ENCODE peak calls at places on chromosomes 11 and 22, in four cellular contexts. One of them, this sample, is unnamed.

GRCh38 chr11:61332266-61332822 is 561 bp downstream of the DDB1 start:
- DNase-seq in fibroblast of mammary gland: peak; percentile 21
- DNase-seq in GM23338: peak; percentile 61
- DNase-seq in AG04450: no peak
- DNase-seq in this sample: no peak

GRCh38 chr11:78025378-78025777 is 2.3 kb upstream of the KCTD14 start:
- DNase-seq in fibroblast of mammary gland: no peak
- DNase-seq in GM23338: no peak
- DNase-seq in AG04450: no peak
- DNase-seq in this sample: no peak

GRCh38 chr22:24176630-24177029 is 4.7 kb upstream of the SUSD2 start:
- DNase-seq in fibroblast of mammary gland: no peak
- DNase-seq in GM23338: no peak
- DNase-seq in AG04450: no peak
- DNase-seq in this sample: no peak

GRCh38 chr11:66950113-66950535 is 8.1 kb downstream of the PC start:
- DNase-seq in fibroblast of mammary gland: peak; percentile 87
- DNase-seq in GM23338: peak; percentile 35
- DNase-seq in AG04450: no peak
- DNase-seq in this sample: no peak

GRCh38 chr22:48874956-48875355 is 952.7 kb downstream of the BRD1 start:
- DNase-seq in fibroblast of mammary gland: no peak
- DNase-seq in GM23338: no peak
- DNase-seq in AG04450: no peak
- DNase-seq in this sample: no peak

GRCh38 chr11:50088231-50088630 is 55.6 kb downstream of the OR4C45 start:
- DNase-seq in fibroblast of mammary gland: peak; percentile 11
- DNase-seq in GM23338: no peak
- DNase-seq in AG04450: no peak
- DNase-seq in this sample: no peak

GRCh38 chr22:46777609-46777970 is 15.1 kb downstream of the TBC1D22A start:
- DNase-seq in fibroblast of mammary gland: no peak
- DNase-seq in GM23338: no peak
- DNase-seq in AG04450: no peak
- DNase-seq in this sample: no peak

GRCh38 chr11:80031014-80031565 is 590.3 kb upstream of the TENM4 start:
- DNase-seq in fibroblast of mammary gland: no peak
- DNase-seq in GM23338: no peak
- DNase-seq in AG04450: no peak
- DNase-seq in this sample: no peak

GRCh38 chr11:102914238-102915043 is 39.7 kb upstream of the MMP12 start:
- DNase-seq in fibroblast of mammary gland: peak; percentile 61
- DNase-seq in GM23338: peak; percentile 81
- DNase-seq in AG04450: peak; percentile 15
- DNase-seq in this sample: no peak

GRCh38 chr11:17765381-17766359 is 31.1 kb downstream of the KCNC1 start:
- DNase-seq in fibroblast of mammary gland: no peak
- DNase-seq in GM23338: peak; percentile 63
- DNase-seq in AG04450: no peak
- DNase-seq in this sample: no peak

GRCh38 chr11:14886509-14886908 is 5.5 kb downstream of the CYP2R1 start:
- DNase-seq in fibroblast of mammary gland: no peak
- DNase-seq in GM23338: no peak
- DNase-seq in AG04450: no peak
- DNase-seq in this sample: no peak

GRCh38 chr11:10606536-10607208 is 38.2 kb upstream of the LYVE1 start:
- DNase-seq in fibroblast of mammary gland: peak; percentile 60
- DNase-seq in GM23338: no peak
- DNase-seq in AG04450: peak; percentile 73
- DNase-seq in this sample: peak; percentile 28

GRCh38 chr11:95487391-95487790 is 256.4 kb upstream of the SESN3 start:
- DNase-seq in fibroblast of mammary gland: no peak
- DNase-seq in GM23338: peak; percentile 5
- DNase-seq in AG04450: no peak
- DNase-seq in this sample: no peak

DNA sequence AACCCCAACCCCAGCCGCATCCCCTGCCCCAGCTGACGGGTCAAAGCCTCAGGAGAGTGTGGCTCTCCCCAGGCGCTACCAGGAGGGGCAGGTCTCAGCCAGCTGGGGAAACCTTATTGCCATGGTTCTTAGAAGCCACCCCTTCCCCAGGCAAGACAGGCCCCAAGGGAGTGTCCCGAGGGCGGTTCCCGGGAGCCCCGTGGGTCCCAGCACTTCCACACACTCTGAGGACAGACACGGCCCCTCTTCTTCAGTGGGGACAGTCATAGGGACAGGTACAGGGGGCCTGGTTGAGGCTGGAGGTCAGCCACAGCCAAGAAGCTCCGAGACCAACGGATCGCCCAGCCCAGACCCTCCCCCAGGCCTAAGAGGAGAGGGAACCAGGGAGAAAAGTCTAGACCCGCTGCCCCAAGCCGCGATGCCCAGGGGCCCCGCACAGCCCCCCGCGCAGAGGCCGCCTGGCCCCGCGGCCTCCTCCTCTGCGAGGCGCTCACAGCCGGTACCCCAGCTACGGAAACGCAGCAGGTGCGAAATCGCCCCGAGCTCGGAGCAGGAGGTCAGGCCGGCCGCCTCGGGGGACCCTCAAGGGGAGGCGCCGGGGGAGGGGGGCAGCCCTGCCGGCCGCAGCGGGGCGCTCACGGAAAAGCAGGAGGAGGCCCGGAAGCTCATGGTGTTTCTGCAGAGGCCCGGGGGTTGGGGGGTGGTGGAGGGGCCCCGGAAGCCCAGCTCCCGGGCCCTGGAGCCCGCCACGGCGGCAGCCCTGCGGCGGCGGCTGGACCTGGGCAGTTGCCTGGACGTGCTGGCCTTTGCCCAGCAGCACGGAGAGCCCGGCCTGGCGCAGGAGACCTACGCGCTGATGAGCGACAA is 2.6 kb downstream of the KLHDC7B start:
- DNase-seq in fibroblast of mammary gland: no peak
- DNase-seq in GM23338: no peak
- DNase-seq in AG04450: no peak
- DNase-seq in this sample: no peak
- H3K4me3 ChIP-seq in fibroblast of mammary gland: no peak overlapping the region
- H3K4me3 ChIP-seq in GM23338: peak overlapping the region; percentile 45
- H3K4me3 ChIP-seq in AG04450: no peak overlapping the region
- H3K4me3 ChIP-seq in this sample: no peak overlapping the region

DNA sequence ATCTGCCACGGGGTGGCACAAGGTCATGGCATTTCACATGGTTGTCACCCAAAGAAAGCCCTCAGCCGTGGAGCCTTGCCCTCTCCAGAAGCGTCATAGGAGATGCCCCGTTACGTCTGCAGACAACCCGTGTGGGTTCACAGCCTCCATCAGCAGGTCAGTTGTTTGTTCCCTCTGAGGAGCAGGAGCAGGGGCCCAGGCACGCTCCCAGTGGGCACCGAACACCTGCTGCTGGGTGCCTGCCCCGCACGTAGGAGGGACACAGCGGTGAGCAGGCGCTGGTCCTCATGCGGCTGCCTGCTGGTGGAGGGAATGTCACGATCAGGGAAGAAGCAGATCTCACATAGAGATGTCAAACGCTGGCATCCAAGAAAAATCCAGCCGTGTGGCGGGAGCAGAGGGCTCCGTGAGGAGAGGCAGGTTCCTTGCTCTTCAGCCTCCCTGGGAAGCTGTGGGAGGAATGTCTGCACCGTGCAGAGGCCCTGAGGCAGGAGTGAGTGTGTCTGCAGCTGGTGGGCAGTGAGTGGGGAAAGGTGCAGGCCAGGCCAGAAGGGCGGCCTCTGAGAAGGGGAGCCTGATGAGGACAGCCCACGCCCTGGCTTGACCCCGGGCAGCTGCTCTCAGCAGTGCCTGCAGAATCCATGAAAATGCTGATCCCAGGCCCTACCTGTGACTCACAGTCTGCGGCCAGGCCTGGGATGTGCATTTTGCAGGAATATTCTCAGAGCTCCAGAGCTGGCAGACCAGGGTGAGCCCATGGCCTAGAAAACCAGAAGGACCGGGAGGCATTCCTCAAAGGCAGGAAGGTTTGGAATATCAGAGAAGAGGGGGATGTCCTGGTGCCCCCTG is 36.4 kb upstream of the TH start:
- DNase-seq in fibroblast of mammary gland: no peak
- DNase-seq in GM23338: no peak
- DNase-seq in AG04450: no peak
- DNase-seq in this sample: no peak
- TF ChIP-seq CTCF in fibroblast of mammary gland: no peak
- TF ChIP-seq CTCF in GM23338: no peak
- TF ChIP-seq CTCF in AG04450: no peak
- TF ChIP-seq CTCF in this sample: no peak

DNA sequence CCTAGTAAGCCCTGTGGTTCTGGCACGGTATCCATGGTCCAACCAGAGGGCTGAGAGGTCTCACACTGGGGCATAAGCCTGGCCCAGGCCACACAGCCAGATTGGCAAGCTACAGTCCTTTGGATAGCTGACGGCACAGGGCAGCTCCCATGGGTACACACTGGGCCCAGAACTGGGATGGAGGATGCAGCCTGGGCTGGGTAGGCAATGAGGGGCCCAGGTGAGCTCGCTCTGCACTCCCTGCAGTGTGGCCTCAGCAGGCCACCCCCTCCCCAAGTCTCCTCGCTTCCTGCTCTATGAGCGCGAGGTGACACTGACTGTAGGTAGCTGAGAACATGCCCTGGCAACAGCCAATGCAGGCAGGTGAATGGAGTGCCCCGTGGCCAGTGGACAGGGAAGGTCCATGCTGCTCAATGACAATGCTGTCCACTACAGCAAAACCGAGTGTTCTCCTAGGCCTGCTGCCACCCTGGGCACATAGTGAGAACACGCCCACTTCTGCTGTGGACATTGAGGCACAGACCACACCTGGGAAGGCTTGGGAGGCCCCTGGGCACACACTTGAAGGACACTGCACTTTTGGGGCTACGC is 3.8 kb downstream of the ARVCF start:
- DNase-seq in fibroblast of mammary gland: no peak
- DNase-seq in GM23338: no peak
- DNase-seq in AG04450: no peak
- DNase-seq in this sample: no peak
- H3K4me3 ChIP-seq in fibroblast of mammary gland: no peak overlapping the region
- H3K4me3 ChIP-seq in GM23338: no peak overlapping the region
- H3K4me3 ChIP-seq in AG04450: no peak overlapping the region
- H3K4me3 ChIP-seq in this sample: no peak overlapping the region

GRCh38 chr11:113488931-113489351 is 13.7 kb upstream of the DRD2 start:
- DNase-seq in fibroblast of mammary gland: no peak
- DNase-seq in GM23338: no peak
- DNase-seq in AG04450: no peak
- DNase-seq in this sample: no peak

GRCh38 chr11:113493205-113493604 is 18.0 kb upstream of the DRD2 start:
- DNase-seq in fibroblast of mammary gland: no peak
- DNase-seq in GM23338: no peak
- DNase-seq in AG04450: no peak
- DNase-seq in this sample: no peak

GRCh38 chr11:113496026-113496651 is 20.9 kb upstream of the DRD2 start:
- DNase-seq in fibroblast of mammary gland: no peak
- DNase-seq in GM23338: no peak
- DNase-seq in AG04450: no peak
- DNase-seq in this sample: no peak

DNA sequence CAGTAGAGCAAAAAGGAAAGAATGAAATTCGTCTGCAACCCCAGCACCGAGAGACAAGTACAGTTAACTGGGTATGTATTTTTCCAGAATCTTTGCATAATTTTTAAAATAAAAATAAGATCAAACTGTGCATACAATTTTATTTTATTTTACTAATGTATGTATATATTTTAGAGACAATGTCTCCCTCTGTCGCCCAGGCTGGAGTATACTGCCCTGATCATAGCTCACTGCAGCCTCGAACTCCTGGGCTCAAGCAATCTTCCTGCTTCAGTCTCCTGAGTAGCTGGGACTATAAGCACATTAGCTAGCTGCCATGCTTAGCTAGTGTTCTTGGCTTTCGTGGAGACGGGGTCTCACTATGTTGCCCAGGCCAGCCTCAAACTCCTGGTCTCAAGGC is 18.8 kb upstream of the DRD2 start:
- DNase-seq in fibroblast of mammary gland: no peak
- DNase-seq in GM23338: no peak
- DNase-seq in AG04450: no peak
- DNase-seq in this sample: no peak
- TF ChIP-seq CTCF in fibroblast of mammary gland: no peak
- TF ChIP-seq CTCF in GM23338: no peak
- TF ChIP-seq CTCF in AG04450: peak; percentile 32
- TF ChIP-seq CTCF in this sample: peak; percentile 26

DNA sequence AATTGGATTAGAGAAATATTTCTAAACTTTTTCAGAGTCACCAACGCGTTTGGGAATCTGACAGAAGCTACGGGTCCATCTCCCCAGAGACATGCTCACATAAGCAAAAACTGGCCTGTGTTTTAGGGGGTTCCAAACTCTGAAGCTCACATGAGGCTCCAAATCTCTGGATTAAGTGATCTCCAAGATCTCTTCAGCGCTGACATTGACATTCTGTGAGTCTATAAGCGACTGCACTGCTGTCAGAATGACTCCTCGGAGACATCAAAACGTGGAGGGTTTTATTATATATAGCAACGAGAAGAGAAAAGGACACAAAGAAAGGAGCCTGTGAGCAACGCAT is 642 bp upstream of the SIK2 start:
- DNase-seq in fibroblast of mammary gland: no peak
- DNase-seq in GM23338: no peak
- DNase-seq in AG04450: no peak
- DNase-seq in this sample: no peak
- H3K4me3 ChIP-seq in fibroblast of mammary gland: peak overlapping the region; percentile 49
- H3K4me3 ChIP-seq in GM23338: peak overlapping the region; percentile 66
- H3K4me3 ChIP-seq in AG04450: peak overlapping the region; percentile 54
- H3K4me3 ChIP-seq in this sample: peak overlapping the region; percentile 37

DNA sequence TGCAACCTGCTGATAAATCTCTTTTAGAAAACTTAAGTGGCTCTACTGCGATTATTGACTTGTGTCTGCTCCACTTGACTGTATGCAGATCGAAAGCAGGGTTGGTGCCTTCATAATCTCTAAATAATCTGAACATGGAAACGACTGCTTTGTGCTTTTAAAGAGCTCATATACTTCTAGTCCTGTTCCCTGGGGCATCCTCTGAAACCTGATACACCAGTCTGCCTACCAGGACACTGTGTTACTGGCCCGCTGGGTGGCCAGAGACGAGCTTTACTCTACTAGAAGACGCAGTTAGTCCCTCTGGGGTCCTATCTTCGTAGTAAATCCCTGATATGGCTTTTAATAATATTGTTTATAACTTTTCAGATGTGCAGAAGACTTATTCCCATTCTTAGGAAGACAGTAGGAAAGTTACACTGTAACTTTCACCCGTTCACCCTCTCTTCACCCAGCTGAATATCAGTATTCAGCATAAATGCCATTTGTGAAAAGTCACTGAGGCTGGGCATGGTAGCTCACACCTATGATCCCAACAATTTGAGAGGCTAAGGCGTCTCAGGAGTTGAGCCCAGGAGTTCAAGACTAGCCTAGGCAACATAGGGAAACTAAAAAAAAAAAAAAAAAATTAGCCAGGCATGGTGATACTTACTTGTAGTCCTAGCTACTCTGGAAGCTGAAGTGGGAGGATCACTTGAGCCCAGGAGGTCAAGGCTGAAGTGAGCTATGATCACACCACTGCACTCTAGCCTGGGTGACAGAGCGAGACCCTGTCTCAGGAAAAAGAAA is 9.0 kb upstream of the HTR3B start:
- DNase-seq in fibroblast of mammary gland: no peak
- DNase-seq in GM23338: peak; percentile 58
- DNase-seq in AG04450: no peak
- DNase-seq in this sample: no peak
- TF ChIP-seq CTCF in fibroblast of mammary gland: no peak
- TF ChIP-seq CTCF in GM23338: no peak
- TF ChIP-seq CTCF in AG04450: no peak
- TF ChIP-seq CTCF in this sample: no peak

This sample was measured in AG09309.